ENCODE peak calls at places on chromosomes 2 and 18, in seven cellular contexts. One of them, this sample, is unnamed.

GRCh38 chr2:147236601-147237000 is 608.2 kb upstream of the ACVR2A start:
- DNase-seq in BJ: no peak
- DNase-seq in activated CD8-positive, alpha-beta memory T cell treated with anti-CD3 and anti-CD28 coated beads for 48 hours: no peak
- DNase-seq in GM03348: no peak
- DNase-seq in NCI-H1694 treated with DMSO at 0.1 percent for 48 hours: no peak
- DNase-seq in HuH-7.5: no peak
- DNase-seq in GM19239: no peak
- DNase-seq in this sample: no peak

GRCh38 chr18:62578980-62579511 is 56.2 kb downstream of the ZCCHC2 start:
- DNase-seq in NCI-H1694 treated with DMSO at 0.1 percent for 48 hours: no peak
- DNase-seq in HuH-7.5: no peak
- DNase-seq in GM19239: no peak
- DNase-seq in BJ: no peak
- DNase-seq in GM03348: no peak
- DNase-seq in activated CD8-positive, alpha-beta memory T cell treated with anti-CD3 and anti-CD28 coated beads for 48 hours: no peak
- DNase-seq in this sample: no peak

GRCh38 chr18:3995476-3996102 is 459.5 kb downstream of the DLGAP1 start:
- DNase-seq in GM03348: peak
- DNase-seq in NCI-H1694 treated with DMSO at 0.1 percent for 48 hours: peak
- DNase-seq in BJ: no peak
- DNase-seq in GM19239: no peak
- DNase-seq in activated CD8-positive, alpha-beta memory T cell treated with anti-CD3 and anti-CD28 coated beads for 48 hours: no peak
- DNase-seq in HuH-7.5: no peak
- DNase-seq in this sample: peak

GRCh38 chr2:105806994-105807393 is 62.3 kb downstream of the NCK2 start:
- DNase-seq in GM19239: no peak
- DNase-seq in GM03348: no peak
- DNase-seq in BJ: no peak
- DNase-seq in NCI-H1694 treated with DMSO at 0.1 percent for 48 hours: no peak
- DNase-seq in HuH-7.5: no peak
- DNase-seq in activated CD8-positive, alpha-beta memory T cell treated with anti-CD3 and anti-CD28 coated beads for 48 hours: no peak
- DNase-seq in this sample: no peak

GRCh38 chr18:22858121-22858520 is 75.0 kb upstream of the RBBP8 start:
- DNase-seq in HuH-7.5: no peak
- DNase-seq in BJ: no peak
- DNase-seq in GM19239: no peak
- DNase-seq in NCI-H1694 treated with DMSO at 0.1 percent for 48 hours: no peak
- DNase-seq in activated CD8-positive, alpha-beta memory T cell treated with anti-CD3 and anti-CD28 coated beads for 48 hours: no peak
- DNase-seq in GM03348: no peak
- DNase-seq in this sample: no peak

GRCh38 chr2:202149953-202150352 is 76.9 kb downstream of the KIAA2012 start:
- DNase-seq in HuH-7.5: no peak
- DNase-seq in BJ: no peak
- DNase-seq in activated CD8-positive, alpha-beta memory T cell treated with anti-CD3 and anti-CD28 coated beads for 48 hours: no peak
- DNase-seq in GM19239: no peak
- DNase-seq in GM03348: no peak
- DNase-seq in NCI-H1694 treated with DMSO at 0.1 percent for 48 hours: no peak
- DNase-seq in this sample: no peak

GRCh38 chr2:88596141-88596830 is 31.0 kb downstream of the EIF2AK3 start:
- DNase-seq in BJ: no peak
- DNase-seq in GM03348: no peak
- DNase-seq in NCI-H1694 treated with DMSO at 0.1 percent for 48 hours: no peak
- DNase-seq in activated CD8-positive, alpha-beta memory T cell treated with anti-CD3 and anti-CD28 coated beads for 48 hours: no peak
- DNase-seq in HuH-7.5: no peak
- DNase-seq in GM19239: no peak
- DNase-seq in this sample: peak

GRCh38 chr2:84861539-84861938 is 19.3 kb downstream of the TRABD2A start:
- DNase-seq in BJ: no peak
- DNase-seq in activated CD8-positive, alpha-beta memory T cell treated with anti-CD3 and anti-CD28 coated beads for 48 hours: no peak
- DNase-seq in HuH-7.5: no peak
- DNase-seq in GM03348: no peak
- DNase-seq in NCI-H1694 treated with DMSO at 0.1 percent for 48 hours: no peak
- DNase-seq in GM19239: no peak
- DNase-seq in this sample: no peak

GRCh38 chr2:227877359-227878309 is 6.2 kb downstream of the DAW1 start:
- DNase-seq in BJ: no peak
- DNase-seq in GM03348: peak
- DNase-seq in HuH-7.5: no peak
- DNase-seq in activated CD8-positive, alpha-beta memory T cell treated with anti-CD3 and anti-CD28 coated beads for 48 hours: no peak
- DNase-seq in NCI-H1694 treated with DMSO at 0.1 percent for 48 hours: no peak
- DNase-seq in GM19239: no peak
- DNase-seq in this sample: no peak

GRCh38 chr18:9973461-9973860 is 59.6 kb downstream of the VAPA start:
- DNase-seq in BJ: no peak
- DNase-seq in NCI-H1694 treated with DMSO at 0.1 percent for 48 hours: no peak
- DNase-seq in activated CD8-positive, alpha-beta memory T cell treated with anti-CD3 and anti-CD28 coated beads for 48 hours: no peak
- DNase-seq in GM19239: no peak
- DNase-seq in HuH-7.5: no peak
- DNase-seq in GM03348: no peak
- DNase-seq in this sample: no peak

GRCh38 chr2:116510117-116510671 is 1304.3 kb upstream of the DDX18 start:
- DNase-seq in NCI-H1694 treated with DMSO at 0.1 percent for 48 hours: peak
- DNase-seq in GM19239: no peak
- DNase-seq in activated CD8-positive, alpha-beta memory T cell treated with anti-CD3 and anti-CD28 coated beads for 48 hours: no peak
- DNase-seq in GM03348: no peak
- DNase-seq in HuH-7.5: peak
- DNase-seq in BJ: no peak
- DNase-seq in this sample: peak

GRCh38 chr2:241854342-241855244 is 4.1 kb downstream of the PDCD1 start:
- DNase-seq in NCI-H1694 treated with DMSO at 0.1 percent for 48 hours: no peak
- DNase-seq in HuH-7.5: peak
- DNase-seq in GM03348: no peak
- DNase-seq in activated CD8-positive, alpha-beta memory T cell treated with anti-CD3 and anti-CD28 coated beads for 48 hours: no peak
- DNase-seq in BJ: no peak
- DNase-seq in GM19239: peak
- DNase-seq in this sample: no peak

GRCh38 chr2:114550895-114551793 is 108.7 kb downstream of the DPP10 start:
- DNase-seq in NCI-H1694 treated with DMSO at 0.1 percent for 48 hours: peak
- DNase-seq in BJ: no peak
- DNase-seq in GM03348: peak
- DNase-seq in HuH-7.5: peak
- DNase-seq in GM19239: peak
- DNase-seq in activated CD8-positive, alpha-beta memory T cell treated with anti-CD3 and anti-CD28 coated beads for 48 hours: no peak
- DNase-seq in this sample: peak

GRCh38 chr2:170847716-170848115 is 31.0 kb downstream of the GAD1 start:
- DNase-seq in GM03348: no peak
- DNase-seq in GM19239: no peak
- DNase-seq in BJ: no peak
- DNase-seq in activated CD8-positive, alpha-beta memory T cell treated with anti-CD3 and anti-CD28 coated beads for 48 hours: no peak
- DNase-seq in HuH-7.5: no peak
- DNase-seq in NCI-H1694 treated with DMSO at 0.1 percent for 48 hours: no peak
- DNase-seq in this sample: no peak

GRCh38 chr2:10614940-10615339 is 74.8 kb downstream of the NOL10 start:
- DNase-seq in GM19239: no peak
- DNase-seq in BJ: no peak
- DNase-seq in GM03348: no peak
- DNase-seq in HuH-7.5: no peak
- DNase-seq in activated CD8-positive, alpha-beta memory T cell treated with anti-CD3 and anti-CD28 coated beads for 48 hours: no peak
- DNase-seq in NCI-H1694 treated with DMSO at 0.1 percent for 48 hours: no peak
- DNase-seq in this sample: peak

GRCh38 chr2:42128731-42129486 is 40.2 kb upstream of the EML4 start:
- DNase-seq in GM03348: peak
- DNase-seq in BJ: peak
- DNase-seq in activated CD8-positive, alpha-beta memory T cell treated with anti-CD3 and anti-CD28 coated beads for 48 hours: no peak
- DNase-seq in HuH-7.5: no peak
- DNase-seq in GM19239: no peak
- DNase-seq in NCI-H1694 treated with DMSO at 0.1 percent for 48 hours: no peak
- DNase-seq in this sample: no peak

GRCh38 chr2:100983684-100984310 is 18.3 kb upstream of the RPL31 start:
- DNase-seq in activated CD8-positive, alpha-beta memory T cell treated with anti-CD3 and anti-CD28 coated beads for 48 hours: no peak
- DNase-seq in GM19239: no peak
- DNase-seq in GM03348: no peak
- DNase-seq in BJ: no peak
- DNase-seq in NCI-H1694 treated with DMSO at 0.1 percent for 48 hours: no peak
- DNase-seq in HuH-7.5: peak
- DNase-seq in this sample: no peak

GRCh38 chr18:9782073-9782857 is 74.2 kb downstream of the RAB31 start:
- DNase-seq in HuH-7.5: no peak
- DNase-seq in GM19239: no peak
- DNase-seq in activated CD8-positive, alpha-beta memory T cell treated with anti-CD3 and anti-CD28 coated beads for 48 hours: no peak
- DNase-seq in GM03348: peak
- DNase-seq in NCI-H1694 treated with DMSO at 0.1 percent for 48 hours: peak
- DNase-seq in BJ: peak
- DNase-seq in this sample: no peak

GRCh38 chr2:235677276-235677788 is 183.5 kb downstream of the AGAP1 start:
- DNase-seq in HuH-7.5: no peak
- DNase-seq in GM03348: peak
- DNase-seq in GM19239: no peak
- DNase-seq in BJ: no peak
- DNase-seq in activated CD8-positive, alpha-beta memory T cell treated with anti-CD3 and anti-CD28 coated beads for 48 hours: no peak
- DNase-seq in NCI-H1694 treated with DMSO at 0.1 percent for 48 hours: no peak
- DNase-seq in this sample: no peak

GRCh38 chr2:200490001-200490400 is 19.9 kb downstream of the KCTD18 start:
- DNase-seq in GM19239: no peak
- DNase-seq in HuH-7.5: no peak
- DNase-seq in activated CD8-positive, alpha-beta memory T cell treated with anti-CD3 and anti-CD28 coated beads for 48 hours: no peak
- DNase-seq in BJ: no peak
- DNase-seq in NCI-H1694 treated with DMSO at 0.1 percent for 48 hours: no peak
- DNase-seq in GM03348: no peak
- DNase-seq in this sample: no peak

GRCh38 chr2:38147333-38148121 is 71.6 kb upstream of the CYP1B1 start:
- DNase-seq in activated CD8-positive, alpha-beta memory T cell treated with anti-CD3 and anti-CD28 coated beads for 48 hours: no peak
- DNase-seq in NCI-H1694 treated with DMSO at 0.1 percent for 48 hours: no peak
- DNase-seq in GM03348: no peak
- DNase-seq in GM19239: no peak
- DNase-seq in BJ: no peak
- DNase-seq in HuH-7.5: no peak
- DNase-seq in this sample: no peak

GRCh38 chr2:100321181-100321880 is 970 bp downstream of the LONRF2 start:
- DNase-seq in GM03348: peak
- DNase-seq in activated CD8-positive, alpha-beta memory T cell treated with anti-CD3 and anti-CD28 coated beads for 48 hours: no peak
- DNase-seq in GM19239: no peak
- DNase-seq in NCI-H1694 treated with DMSO at 0.1 percent for 48 hours: peak
- DNase-seq in HuH-7.5: peak
- DNase-seq in BJ: no peak
- DNase-seq in this sample: peak

GRCh38 chr2:27582129-27582694 is 630 bp upstream of the ZNF512 start:
- DNase-seq in HuH-7.5: no peak
- DNase-seq in GM03348: no peak
- DNase-seq in GM19239: no peak
- DNase-seq in BJ: no peak
- DNase-seq in activated CD8-positive, alpha-beta memory T cell treated with anti-CD3 and anti-CD28 coated beads for 48 hours: no peak
- DNase-seq in NCI-H1694 treated with DMSO at 0.1 percent for 48 hours: no peak
- DNase-seq in this sample: no peak

GRCh38 chr2:17557596-17557995 is 17.1 kb downstream of the VSNL1 start:
- DNase-seq in GM03348: no peak
- DNase-seq in GM19239: no peak
- DNase-seq in HuH-7.5: no peak
- DNase-seq in BJ: no peak
- DNase-seq in activated CD8-positive, alpha-beta memory T cell treated with anti-CD3 and anti-CD28 coated beads for 48 hours: no peak
- DNase-seq in NCI-H1694 treated with DMSO at 0.1 percent for 48 hours: no peak
- DNase-seq in this sample: no peak

GRCh38 chr2:165601866-165602636 is 132.6 kb downstream of the CSRNP3 start:
- DNase-seq in GM19239: no peak
- DNase-seq in HuH-7.5: no peak
- DNase-seq in activated CD8-positive, alpha-beta memory T cell treated with anti-CD3 and anti-CD28 coated beads for 48 hours: no peak
- DNase-seq in GM03348: peak
- DNase-seq in NCI-H1694 treated with DMSO at 0.1 percent for 48 hours: no peak
- DNase-seq in BJ: no peak
- DNase-seq in this sample: no peak